ENCODE peak calls at places on chromosomes 16 and 17, in four cellular contexts. T, H, M and U are unnamed samples.

GRCh38 chr16:27962197-27962596 is 101.3 kb downstream of the GSG1L start:
- DNase-seq in T (no peak), M (no peak), H (no peak), U (no peak)

GRCh38 chr16:8848939-8849391 is 19.8 kb downstream of the CARHSP1 start:
- DNase-seq in M (no peak), H (no peak), T (no peak), U (no peak)

GRCh38 chr17:64270885-64271284 is 7.8 kb upstream of the TEX2 start:
- DNase-seq in H (no peak), M (no peak), T (peak), U (no peak)

GRCh38 chr16:88844412-88845118 is 12.2 kb downstream of the GALNS start:
- DNase-seq in M (no peak), H (no peak), T (no peak), U (no peak)

GRCh38 chr16:66549284-66550131 is at the start of gene TK2:
- DNase-seq in H (no peak), M (peak), T (peak), U (peak)

GRCh38 chr17:6666077-6666521 is 14.5 kb downstream of the C17orf100 start:
- DNase-seq in H (peak), T (peak), M (peak), U (peak)

GRCh38 chr16:80433617-80434016 is 107.2 kb upstream of the DYNLRB2 start:
- DNase-seq in H (no peak), M (no peak), T (no peak), U (no peak)

GRCh38 chr17:57463103-57463885 is 207.0 kb downstream of the MSI2 start:
- DNase-seq in M (no peak), H (peak), T (peak), U (no peak)

GRCh38 chr17:67151717-67152116 is 93.3 kb downstream of the HELZ start:
- DNase-seq in H (no peak), T (no peak), M (no peak), U (no peak)

DNA sequence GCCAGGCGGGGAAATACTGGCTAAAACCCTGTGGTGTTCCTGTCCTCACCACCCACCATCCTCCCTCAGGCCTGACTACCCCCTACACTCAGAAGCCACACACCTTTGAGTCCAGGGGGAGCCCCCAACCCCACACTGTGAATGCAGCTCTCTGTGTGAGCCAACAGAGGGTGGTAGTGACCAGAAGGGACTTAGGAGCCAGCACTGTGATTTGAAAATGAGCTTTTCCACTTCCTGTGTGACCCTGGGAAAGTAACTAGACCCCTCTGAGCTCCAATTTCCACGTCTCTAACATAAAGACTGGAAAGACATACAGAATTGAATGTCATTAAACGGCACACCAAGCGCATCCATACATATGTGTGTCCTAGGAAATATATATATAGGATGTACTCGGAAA is 58.7 kb downstream of the SDK2 start:
- DNase-seq in T (peak), H (no peak), M (no peak), U (no peak)
- TF ChIP-seq CTCF in T (peak), H (peak), M (no peak), U (no peak)

GRCh38 chr16:19170043-19170655 is 2.1 kb downstream of the SYT17 start:
- DNase-seq in M (no peak), T (no peak), H (no peak), U (no peak)
- H3K4me3 ChIP-seq in M (no peak), T (no peak), H (no peak), U (no peak)

DNA sequence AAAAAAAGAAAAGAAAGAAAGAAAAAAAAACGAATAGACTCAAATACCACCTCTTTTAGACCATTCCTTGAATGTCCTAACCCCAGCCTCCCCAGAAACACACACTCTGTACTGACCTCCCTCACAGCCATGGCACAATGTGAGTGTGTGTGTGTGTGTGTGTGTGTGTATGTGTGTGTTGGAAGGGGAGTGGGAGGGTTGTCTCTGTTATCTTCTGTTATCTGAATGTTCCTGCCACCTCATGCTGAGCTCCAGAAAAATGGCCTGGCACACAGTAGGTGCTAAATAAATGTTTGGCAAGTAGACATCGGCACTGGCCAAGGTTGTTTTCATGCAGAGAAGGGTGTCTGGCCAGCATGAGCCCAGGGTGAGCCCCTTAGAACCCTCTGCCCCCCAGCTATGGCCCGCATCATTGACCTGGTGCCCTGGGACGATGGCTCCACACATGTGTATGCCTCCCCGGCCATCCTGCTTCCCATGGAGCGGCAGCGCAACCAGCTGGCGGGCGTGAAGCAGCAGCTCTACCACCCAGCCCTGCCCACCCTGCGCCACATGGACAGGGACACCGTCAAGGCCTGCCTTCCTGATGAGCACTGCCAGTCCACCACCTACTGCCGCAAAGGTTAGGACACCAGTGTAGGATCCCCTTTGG is 6.6 kb upstream of the CNGB1 start:
- DNase-seq in M (no peak), T (no peak), H (no peak), U (no peak)
- TF ChIP-seq CTCF in M (no peak), T (peak), H (no peak), U (no peak)

GRCh38 chr17:40310882-40311391 is 2.0 kb downstream of the RARA start:
- DNase-seq in M (no peak), T (no peak), H (peak), U (no peak)
- H3K4me3 ChIP-seq in M (no peak), T (peak), H (peak), U (no peak)